ENCODE peak calls at places on chromosomes 4 and X, in six cellular contexts. One of them, this sample, is unnamed.

GRCh38 chr4:113004655-113005054 is 44.8 kb upstream of the ANK2 start:
- DNase-seq in HTR-8/SVneo: no peak
- DNase-seq in globus pallidus: no peak
- DNase-seq in lower leg skin: no peak
- DNase-seq in ureter: no peak
- DNase-seq in GM04503: no peak
- DNase-seq in this sample: no peak

GRCh38 chr4:138659041-138659565 is 356.5 kb upstream of the NOCT start:
- DNase-seq in HTR-8/SVneo: no peak
- DNase-seq in globus pallidus: no peak
- DNase-seq in lower leg skin: no peak
- DNase-seq in ureter: no peak
- DNase-seq in GM04503: no peak
- DNase-seq in this sample: no peak

GRCh38 chrX:118383120-118383519 is 37.2 kb downstream of the WDR44 start:
- DNase-seq in HTR-8/SVneo: no peak
- DNase-seq in globus pallidus: no peak
- DNase-seq in lower leg skin: no peak
- DNase-seq in ureter: no peak
- DNase-seq in GM04503: no peak
- DNase-seq in this sample: no peak

GRCh38 chrX:77114501-77114900 is 332.7 kb upstream of the FGF16 start:
- DNase-seq in HTR-8/SVneo: no peak
- DNase-seq in globus pallidus: no peak
- DNase-seq in lower leg skin: no peak
- DNase-seq in ureter: no peak
- DNase-seq in GM04503: no peak
- DNase-seq in this sample: no peak

GRCh38 chrX:19756577-19757131 is 130.7 kb downstream of the SH3KBP1 start:
- DNase-seq in HTR-8/SVneo: no peak
- DNase-seq in globus pallidus: no peak
- DNase-seq in lower leg skin: no peak
- DNase-seq in ureter: no peak
- DNase-seq in GM04503: no peak
- DNase-seq in this sample: no peak

GRCh38 chrX:129957241-129958099 is 25.0 kb upstream of the BCORL1 start:
- DNase-seq in HTR-8/SVneo: no peak
- DNase-seq in globus pallidus: no peak
- DNase-seq in lower leg skin: no peak
- DNase-seq in ureter: peak; percentile 61
- DNase-seq in GM04503: no peak
- DNase-seq in this sample: no peak

GRCh38 chr4:99642725-99643489 is 14.7 kb downstream of the C4orf54 start:
- DNase-seq in HTR-8/SVneo: no peak
- DNase-seq in globus pallidus: peak; percentile 47
- DNase-seq in lower leg skin: no peak
- DNase-seq in ureter: no peak
- DNase-seq in GM04503: no peak
- DNase-seq in this sample: no peak

GRCh38 chrX:18290200-18290599 is 64.3 kb downstream of the SCML2 start:
- DNase-seq in HTR-8/SVneo: no peak
- DNase-seq in globus pallidus: no peak
- DNase-seq in lower leg skin: no peak
- DNase-seq in ureter: no peak
- DNase-seq in GM04503: no peak
- DNase-seq in this sample: no peak

GRCh38 chrX:9464435-9465371 is at the start of gene TBL1X:
- DNase-seq in HTR-8/SVneo: peak; percentile 22
- DNase-seq in globus pallidus: peak; percentile 46
- DNase-seq in lower leg skin: peak; percentile 14
- DNase-seq in ureter: peak; percentile 60
- DNase-seq in GM04503: no peak
- DNase-seq in this sample: no peak

GRCh38 chr4:184434496-184435066 is 39.8 kb downstream of the IRF2 start:
- DNase-seq in HTR-8/SVneo: no peak
- DNase-seq in globus pallidus: no peak
- DNase-seq in lower leg skin: no peak
- DNase-seq in ureter: no peak
- DNase-seq in GM04503: no peak
- DNase-seq in this sample: no peak

GRCh38 chr4:67499799-67500198 is 45.5 kb downstream of the CENPC start:
- DNase-seq in HTR-8/SVneo: no peak
- DNase-seq in globus pallidus: no peak
- DNase-seq in lower leg skin: no peak
- DNase-seq in ureter: no peak
- DNase-seq in GM04503: no peak
- DNase-seq in this sample: no peak

GRCh38 chrX:20197641-20198210 is 56.1 kb upstream of the EIF1AX start:
- DNase-seq in HTR-8/SVneo: no peak
- DNase-seq in globus pallidus: no peak
- DNase-seq in lower leg skin: no peak
- DNase-seq in ureter: no peak
- DNase-seq in GM04503: no peak
- DNase-seq in this sample: no peak

GRCh38 chrX:46500054-46500453 is 45.2 kb downstream of the ZNF674 start:
- DNase-seq in HTR-8/SVneo: no peak
- DNase-seq in globus pallidus: no peak
- DNase-seq in lower leg skin: no peak
- DNase-seq in ureter: no peak
- DNase-seq in GM04503: no peak
- DNase-seq in this sample: no peak

GRCh38 chr4:17366496-17366895 is 145.4 kb downstream of the QDPR start:
- DNase-seq in HTR-8/SVneo: no peak
- DNase-seq in globus pallidus: no peak
- DNase-seq in lower leg skin: no peak
- DNase-seq in ureter: no peak
- DNase-seq in GM04503: no peak
- DNase-seq in this sample: no peak

GRCh38 chr4:84931961-84932360 is 34.5 kb downstream of the WDFY3 start:
- DNase-seq in HTR-8/SVneo: no peak
- DNase-seq in globus pallidus: no peak
- DNase-seq in lower leg skin: no peak
- DNase-seq in ureter: no peak
- DNase-seq in GM04503: no peak
- DNase-seq in this sample: no peak

GRCh38 chr4:159547645-159548308 is 444.9 kb downstream of the RAPGEF2 start:
- DNase-seq in HTR-8/SVneo: peak; percentile 26
- DNase-seq in globus pallidus: no peak
- DNase-seq in lower leg skin: no peak
- DNase-seq in ureter: no peak
- DNase-seq in GM04503: no peak
- DNase-seq in this sample: no peak

GRCh38 chrX:120731386-120731785 is 101.5 kb upstream of the C1GALT1C1 start:
- DNase-seq in HTR-8/SVneo: no peak
- DNase-seq in globus pallidus: no peak
- DNase-seq in lower leg skin: no peak
- DNase-seq in ureter: no peak
- DNase-seq in GM04503: no peak
- DNase-seq in this sample: no peak

GRCh38 chrX:17375631-17376380 is 806 bp downstream of the NHS start:
- DNase-seq in HTR-8/SVneo: no peak
- DNase-seq in globus pallidus: no peak
- DNase-seq in lower leg skin: no peak
- DNase-seq in ureter: no peak
- DNase-seq in GM04503: no peak
- DNase-seq in this sample: no peak

GRCh38 chr4:87038837-87039715 is 104.3 kb downstream of the AFF1 start:
- DNase-seq in HTR-8/SVneo: peak; percentile 66
- DNase-seq in globus pallidus: peak; percentile 76
- DNase-seq in lower leg skin: no peak
- DNase-seq in ureter: peak; percentile 69
- DNase-seq in GM04503: peak; percentile 80
- DNase-seq in this sample: peak; percentile 39

GRCh38 chr4:157128395-157128794 is 52.4 kb downstream of the GLRB start:
- DNase-seq in HTR-8/SVneo: peak; percentile 7
- DNase-seq in globus pallidus: peak; percentile 9
- DNase-seq in lower leg skin: no peak
- DNase-seq in ureter: no peak
- DNase-seq in GM04503: no peak
- DNase-seq in this sample: no peak

GRCh38 chr4:154164931-154165839 is 326.4 kb downstream of the DCHS2 start:
- DNase-seq in HTR-8/SVneo: no peak
- DNase-seq in globus pallidus: no peak
- DNase-seq in lower leg skin: peak; percentile 23
- DNase-seq in ureter: peak; percentile 43
- DNase-seq in GM04503: peak; percentile 99
- DNase-seq in this sample: peak; percentile 82

GRCh38 chr4:83664741-83665140 is 128.8 kb downstream of the GPAT3 start:
- DNase-seq in HTR-8/SVneo: no peak
- DNase-seq in globus pallidus: no peak
- DNase-seq in lower leg skin: no peak
- DNase-seq in ureter: no peak
- DNase-seq in GM04503: no peak
- DNase-seq in this sample: no peak

GRCh38 chr4:82839624-82840023 is 41.0 kb upstream of the SCD5 start:
- DNase-seq in HTR-8/SVneo: no peak
- DNase-seq in globus pallidus: no peak
- DNase-seq in lower leg skin: no peak
- DNase-seq in ureter: no peak
- DNase-seq in GM04503: no peak
- DNase-seq in this sample: no peak

GRCh38 chr4:7901274-7901845 is 38.3 kb downstream of the AFAP1 start:
- DNase-seq in HTR-8/SVneo: no peak
- DNase-seq in globus pallidus: no peak
- DNase-seq in lower leg skin: no peak
- DNase-seq in ureter: no peak
- DNase-seq in GM04503: no peak
- DNase-seq in this sample: no peak

GRCh38 chr4:53346920-53347852 is 18.7 kb downstream of the SCFD2 start:
- DNase-seq in HTR-8/SVneo: peak; percentile 11
- DNase-seq in globus pallidus: no peak
- DNase-seq in lower leg skin: no peak
- DNase-seq in ureter: no peak
- DNase-seq in GM04503: peak; percentile 52
- DNase-seq in this sample: no peak

This sample was measured in esophagus muscularis mucosa.